ENCODE peak calls at places on chromosomes 2 and 18, in ten cellular contexts. B is EH, G is stomach, Z is neural crest cell, E is COR-L47, L is GM03348, X is AG04449, H is A172, M is NCI-H2081, I is cardiac muscle cell. A is an unnamed sample.
A peak's percentile ranks its signal among the peaks of the same experiment; 100 is the strongest.

GRCh38 chr2:154995332-154995731 is 296.8 kb downstream of the KCNJ3 start:
- DNase-seq in B (peak; percentile 31), G (no peak), Z (no peak), E (no peak), L (no peak), X (no peak), H (peak; percentile 29), M (no peak), I (no peak), A (peak; percentile 1)

GRCh38 chr2:10990561-10991111 is 78.9 kb downstream of the KCNF1 start:
- DNase-seq in B (no peak), G (no peak), Z (no peak), E (no peak), L (no peak), X (no peak), H (no peak), M (no peak), I (no peak), A (no peak)

GRCh38 chr2:169073211-169073971 is 4.0 kb downstream of the DHRS9 start:
- DNase-seq in B (no peak), G (no peak), Z (no peak), E (no peak), L (no peak), X (no peak), H (no peak), M (no peak), I (no peak), A (peak; percentile 52)

GRCh38 chr2:38652431-38653273 is 13.3 kb upstream of the GALM start:
- DNase-seq in B (no peak), G (no peak), Z (no peak), E (no peak), L (no peak), X (no peak), H (no peak), M (no peak), I (no peak), A (no peak)

GRCh38 chr18:35038881-35039491 is 2.2 kb upstream of the MAPRE2 start:
- DNase-seq in B (no peak), G (no peak), Z (no peak), E (no peak), L (no peak), X (no peak), H (no peak), M (no peak), I (no peak), A (no peak)

GRCh38 chr2:118242216-118242615 is 153.9 kb downstream of the INSIG2 start:
- DNase-seq in B (peak; percentile 21), G (no peak), Z (no peak), E (no peak), L (peak; percentile 7), X (no peak), H (peak; percentile 59), M (no peak), I (no peak), A (peak; percentile 76)

GRCh38 chr2:170815746-170816498 is 765 bp upstream of the GAD1 start:
- DNase-seq in B (peak; percentile 41), G (peak; percentile 72), Z (peak; percentile 92), E (peak; percentile 77), L (peak; percentile 72), X (no peak), H (peak; percentile 69), M (peak; percentile 84), I (peak; percentile 58), A (peak; percentile 56)

GRCh38 chr2:191866675-191867506 is 20.0 kb upstream of the CAVIN2 start:
- DNase-seq in B (peak; percentile 96), G (no peak), Z (no peak), E (no peak), L (peak; percentile 79), X (peak; percentile 76), H (peak; percentile 96), M (no peak), I (peak; percentile 95), A (peak; percentile 92)

GRCh38 chr18:10591891-10592290 is 66.1 kb downstream of the NAPG start:
- DNase-seq in B (no peak), G (no peak), Z (no peak), E (no peak), L (no peak), X (no peak), H (no peak), M (no peak), I (no peak), A (no peak)

GRCh38 chr2:46006634-46007033 is 290.6 kb upstream of the EPAS1 start:
- DNase-seq in B (no peak), G (no peak), Z (no peak), E (no peak), L (no peak), X (no peak), H (no peak), M (no peak), I (no peak), A (no peak)

GRCh38 chr18:79200546-79201268 is 131.5 kb downstream of the ATP9B start:
- DNase-seq in B (peak; percentile 30), G (no peak), Z (no peak), E (no peak), L (peak; percentile 23), X (no peak), H (peak; percentile 41), M (no peak), I (peak; percentile 52), A (peak; percentile 7)

GRCh38 chr2:113150258-113150601 is 22.8 kb downstream of the IL1RN start:
- DNase-seq in B (no peak), G (no peak), Z (no peak), E (no peak), L (no peak), X (no peak), H (no peak), M (no peak), I (no peak), A (no peak)

A was measured in M059J.